ENCODE peak calls at places on chromosomes 12 and 14, in ten cellular contexts. One of them, this sample, is unnamed.

GRCh38 chr12:15778126-15778525 is 11.1 kb downstream of the EPS8 start:
- DNase-seq in AG10803: peak
- DNase-seq in H9: no peak
- DNase-seq in astrocyte: peak
- DNase-seq in dorsolateral prefrontal cortex: no peak
- DNase-seq in NB4: no peak
- DNase-seq in Caco-2: no peak
- DNase-seq in mucosa of gallbladder: no peak
- DNase-seq in effector CD4-positive, alpha-beta T cell: no peak
- DNase-seq in NCI-H1092 treated with DMSO at 0.1 percent for 48 hours: no peak
- DNase-seq in this sample: no peak

GRCh38 chr12:121080909-121081308 is 41.9 kb upstream of the OASL start:
- DNase-seq in astrocyte: no peak
- DNase-seq in NB4: no peak
- DNase-seq in H9: no peak
- DNase-seq in Caco-2: no peak
- DNase-seq in dorsolateral prefrontal cortex: no peak
- DNase-seq in NCI-H1092 treated with DMSO at 0.1 percent for 48 hours: no peak
- DNase-seq in effector CD4-positive, alpha-beta T cell: no peak
- DNase-seq in AG10803: no peak
- DNase-seq in mucosa of gallbladder: no peak
- DNase-seq in this sample: no peak

GRCh38 chr14:100874411-100875091 is 29.0 kb downstream of the RTL1 start:
- DNase-seq in NB4: no peak
- DNase-seq in NCI-H1092 treated with DMSO at 0.1 percent for 48 hours: no peak
- DNase-seq in H9: no peak
- DNase-seq in Caco-2: no peak
- DNase-seq in dorsolateral prefrontal cortex: peak
- DNase-seq in mucosa of gallbladder: no peak
- DNase-seq in effector CD4-positive, alpha-beta T cell: no peak
- DNase-seq in AG10803: no peak
- DNase-seq in astrocyte: no peak
- DNase-seq in this sample: no peak

GRCh38 chr12:130482448-130482847 is 144.8 kb downstream of the PIWIL1 start:
- DNase-seq in AG10803: no peak
- DNase-seq in NB4: no peak
- DNase-seq in Caco-2: no peak
- DNase-seq in NCI-H1092 treated with DMSO at 0.1 percent for 48 hours: no peak
- DNase-seq in mucosa of gallbladder: no peak
- DNase-seq in H9: peak
- DNase-seq in effector CD4-positive, alpha-beta T cell: no peak
- DNase-seq in dorsolateral prefrontal cortex: no peak
- DNase-seq in astrocyte: no peak
- DNase-seq in this sample: no peak

GRCh38 chr14:98953544-98954346 is 318.3 kb downstream of the BCL11B start:
- DNase-seq in mucosa of gallbladder: no peak
- DNase-seq in AG10803: peak
- DNase-seq in H9: peak
- DNase-seq in NB4: peak
- DNase-seq in Caco-2: no peak
- DNase-seq in NCI-H1092 treated with DMSO at 0.1 percent for 48 hours: no peak
- DNase-seq in astrocyte: peak
- DNase-seq in effector CD4-positive, alpha-beta T cell: no peak
- DNase-seq in dorsolateral prefrontal cortex: no peak
- DNase-seq in this sample: no peak

GRCh38 chr14:62694075-62694474 is 351.2 kb downstream of the KCNH5 start:
- DNase-seq in mucosa of gallbladder: no peak
- DNase-seq in dorsolateral prefrontal cortex: no peak
- DNase-seq in NB4: no peak
- DNase-seq in AG10803: peak
- DNase-seq in H9: no peak
- DNase-seq in NCI-H1092 treated with DMSO at 0.1 percent for 48 hours: no peak
- DNase-seq in astrocyte: peak
- DNase-seq in effector CD4-positive, alpha-beta T cell: no peak
- DNase-seq in Caco-2: peak
- DNase-seq in this sample: no peak

GRCh38 chr14:54629635-54630360 is 62.9 kb downstream of the SAMD4A start:
- DNase-seq in mucosa of gallbladder: no peak
- DNase-seq in dorsolateral prefrontal cortex: no peak
- DNase-seq in effector CD4-positive, alpha-beta T cell: no peak
- DNase-seq in H9: no peak
- DNase-seq in AG10803: no peak
- DNase-seq in NB4: no peak
- DNase-seq in NCI-H1092 treated with DMSO at 0.1 percent for 48 hours: no peak
- DNase-seq in astrocyte: no peak
- DNase-seq in Caco-2: no peak
- DNase-seq in this sample: no peak

GRCh38 chr12:65720136-65720535 is 104.1 kb upstream of the HMGA2 start:
- DNase-seq in H9: no peak
- DNase-seq in effector CD4-positive, alpha-beta T cell: no peak
- DNase-seq in mucosa of gallbladder: no peak
- DNase-seq in NB4: no peak
- DNase-seq in NCI-H1092 treated with DMSO at 0.1 percent for 48 hours: no peak
- DNase-seq in dorsolateral prefrontal cortex: no peak
- DNase-seq in AG10803: peak
- DNase-seq in astrocyte: peak
- DNase-seq in Caco-2: no peak
- DNase-seq in this sample: no peak

GRCh38 chr12:65634626-65635331 is 189.5 kb upstream of the HMGA2 start:
- DNase-seq in mucosa of gallbladder: no peak
- DNase-seq in dorsolateral prefrontal cortex: no peak
- DNase-seq in Caco-2: no peak
- DNase-seq in astrocyte: peak
- DNase-seq in NCI-H1092 treated with DMSO at 0.1 percent for 48 hours: no peak
- DNase-seq in AG10803: peak
- DNase-seq in NB4: no peak
- DNase-seq in H9: no peak
- DNase-seq in effector CD4-positive, alpha-beta T cell: no peak
- DNase-seq in this sample: no peak

GRCh38 chr12:78671295-78671694 is 193.3 kb upstream of the SYT1 start:
- DNase-seq in AG10803: peak
- DNase-seq in NB4: no peak
- DNase-seq in astrocyte: peak
- DNase-seq in mucosa of gallbladder: no peak
- DNase-seq in effector CD4-positive, alpha-beta T cell: no peak
- DNase-seq in Caco-2: no peak
- DNase-seq in NCI-H1092 treated with DMSO at 0.1 percent for 48 hours: no peak
- DNase-seq in dorsolateral prefrontal cortex: no peak
- DNase-seq in H9: no peak
- DNase-seq in this sample: no peak

GRCh38 chr14:23608454-23608853 is 27.7 kb upstream of the DHRS2 start:
- DNase-seq in NCI-H1092 treated with DMSO at 0.1 percent for 48 hours: no peak
- DNase-seq in mucosa of gallbladder: no peak
- DNase-seq in H9: no peak
- DNase-seq in astrocyte: no peak
- DNase-seq in effector CD4-positive, alpha-beta T cell: no peak
- DNase-seq in AG10803: no peak
- DNase-seq in dorsolateral prefrontal cortex: no peak
- DNase-seq in Caco-2: no peak
- DNase-seq in NB4: no peak
- DNase-seq in this sample: no peak

GRCh38 chr14:71675902-71676291 is 256.3 kb upstream of the RGS6 start:
- DNase-seq in AG10803: no peak
- DNase-seq in effector CD4-positive, alpha-beta T cell: no peak
- DNase-seq in Caco-2: no peak
- DNase-seq in NCI-H1092 treated with DMSO at 0.1 percent for 48 hours: no peak
- DNase-seq in astrocyte: no peak
- DNase-seq in NB4: no peak
- DNase-seq in mucosa of gallbladder: no peak
- DNase-seq in H9: no peak
- DNase-seq in dorsolateral prefrontal cortex: no peak
- DNase-seq in this sample: no peak

GRCh38 chr12:113299619-113300237 is 35.2 kb downstream of the SLC8B1 start:
- DNase-seq in effector CD4-positive, alpha-beta T cell: no peak
- DNase-seq in AG10803: peak
- DNase-seq in astrocyte: peak
- DNase-seq in Caco-2: peak
- DNase-seq in H9: peak
- DNase-seq in NB4: peak
- DNase-seq in dorsolateral prefrontal cortex: no peak
- DNase-seq in NCI-H1092 treated with DMSO at 0.1 percent for 48 hours: no peak
- DNase-seq in mucosa of gallbladder: peak
- DNase-seq in this sample: no peak

GRCh38 chr12:21891763-21892217 is 49.4 kb downstream of the ABCC9 start:
- DNase-seq in AG10803: no peak
- DNase-seq in Caco-2: no peak
- DNase-seq in NB4: no peak
- DNase-seq in astrocyte: no peak
- DNase-seq in dorsolateral prefrontal cortex: peak
- DNase-seq in effector CD4-positive, alpha-beta T cell: no peak
- DNase-seq in H9: no peak
- DNase-seq in NCI-H1092 treated with DMSO at 0.1 percent for 48 hours: no peak
- DNase-seq in mucosa of gallbladder: peak
- DNase-seq in this sample: no peak

GRCh38 chr12:39413836-39414771 is 28.8 kb downstream of the KIF21A start:
- DNase-seq in Caco-2: no peak
- DNase-seq in NCI-H1092 treated with DMSO at 0.1 percent for 48 hours: no peak
- DNase-seq in mucosa of gallbladder: no peak
- DNase-seq in AG10803: no peak
- DNase-seq in H9: no peak
- DNase-seq in astrocyte: no peak
- DNase-seq in NB4: no peak
- DNase-seq in dorsolateral prefrontal cortex: no peak
- DNase-seq in effector CD4-positive, alpha-beta T cell: no peak
- DNase-seq in this sample: no peak

GRCh38 chr12:131831021-131831571 is 2.9 kb downstream of the MMP17 start:
- DNase-seq in effector CD4-positive, alpha-beta T cell: no peak
- DNase-seq in NCI-H1092 treated with DMSO at 0.1 percent for 48 hours: peak
- DNase-seq in NB4: peak
- DNase-seq in H9: no peak
- DNase-seq in Caco-2: no peak
- DNase-seq in mucosa of gallbladder: no peak
- DNase-seq in dorsolateral prefrontal cortex: no peak
- DNase-seq in AG10803: no peak
- DNase-seq in astrocyte: no peak
- DNase-seq in this sample: no peak

GRCh38 chr12:8953773-8954402 is 4.4 kb upstream of the M6PR start:
- DNase-seq in mucosa of gallbladder: no peak
- DNase-seq in H9: no peak
- DNase-seq in NCI-H1092 treated with DMSO at 0.1 percent for 48 hours: no peak
- DNase-seq in effector CD4-positive, alpha-beta T cell: peak
- DNase-seq in dorsolateral prefrontal cortex: no peak
- DNase-seq in Caco-2: no peak
- DNase-seq in AG10803: no peak
- DNase-seq in astrocyte: no peak
- DNase-seq in NB4: no peak
- DNase-seq in this sample: no peak

GRCh38 chr12:42990387-42990786 is 400.8 kb upstream of the PRICKLE1 start:
- DNase-seq in dorsolateral prefrontal cortex: no peak
- DNase-seq in H9: no peak
- DNase-seq in mucosa of gallbladder: no peak
- DNase-seq in NB4: no peak
- DNase-seq in NCI-H1092 treated with DMSO at 0.1 percent for 48 hours: no peak
- DNase-seq in astrocyte: no peak
- DNase-seq in effector CD4-positive, alpha-beta T cell: no peak
- DNase-seq in AG10803: no peak
- DNase-seq in Caco-2: no peak
- DNase-seq in this sample: no peak

GRCh38 chr14:102930138-102930752 is 7.8 kb downstream of the AMN start:
- DNase-seq in H9: peak
- DNase-seq in AG10803: no peak
- DNase-seq in effector CD4-positive, alpha-beta T cell: no peak
- DNase-seq in NB4: no peak
- DNase-seq in dorsolateral prefrontal cortex: no peak
- DNase-seq in mucosa of gallbladder: no peak
- DNase-seq in astrocyte: no peak
- DNase-seq in NCI-H1092 treated with DMSO at 0.1 percent for 48 hours: peak
- DNase-seq in Caco-2: no peak
- DNase-seq in this sample: peak

GRCh38 chr12:46934374-46935111 is 108.7 kb upstream of the SLC38A4 start:
- DNase-seq in AG10803: no peak
- DNase-seq in NB4: no peak
- DNase-seq in effector CD4-positive, alpha-beta T cell: no peak
- DNase-seq in H9: no peak
- DNase-seq in astrocyte: no peak
- DNase-seq in Caco-2: no peak
- DNase-seq in mucosa of gallbladder: no peak
- DNase-seq in dorsolateral prefrontal cortex: no peak
- DNase-seq in NCI-H1092 treated with DMSO at 0.1 percent for 48 hours: no peak
- DNase-seq in this sample: no peak

GRCh38 chr12:9925746-9926393 is 6.3 kb downstream of the CLEC2A start:
- DNase-seq in AG10803: peak
- DNase-seq in mucosa of gallbladder: no peak
- DNase-seq in Caco-2: no peak
- DNase-seq in NCI-H1092 treated with DMSO at 0.1 percent for 48 hours: no peak
- DNase-seq in H9: peak
- DNase-seq in dorsolateral prefrontal cortex: no peak
- DNase-seq in astrocyte: peak
- DNase-seq in effector CD4-positive, alpha-beta T cell: no peak
- DNase-seq in NB4: peak
- DNase-seq in this sample: peak

GRCh38 chr14:57382283-57382682 is 8.1 kb upstream of the NAA30 start:
- DNase-seq in mucosa of gallbladder: no peak
- DNase-seq in AG10803: peak
- DNase-seq in effector CD4-positive, alpha-beta T cell: no peak
- DNase-seq in NCI-H1092 treated with DMSO at 0.1 percent for 48 hours: no peak
- DNase-seq in NB4: no peak
- DNase-seq in astrocyte: peak
- DNase-seq in Caco-2: no peak
- DNase-seq in dorsolateral prefrontal cortex: no peak
- DNase-seq in H9: no peak
- DNase-seq in this sample: no peak

GRCh38 chr14:69715725-69716482 is 51.0 kb upstream of the SRSF5 start:
- DNase-seq in astrocyte: peak
- DNase-seq in effector CD4-positive, alpha-beta T cell: peak
- DNase-seq in H9: no peak
- DNase-seq in mucosa of gallbladder: peak
- DNase-seq in Caco-2: no peak
- DNase-seq in NCI-H1092 treated with DMSO at 0.1 percent for 48 hours: peak
- DNase-seq in NB4: no peak
- DNase-seq in AG10803: peak
- DNase-seq in dorsolateral prefrontal cortex: peak
- DNase-seq in this sample: no peak